ENCODE peak calls at places on chromosomes 3 and 15, in four cellular contexts. One of them, this sample, is unnamed.

GRCh38 chr3:120928991-120929390 is 21.0 kb downstream of the STXBP5L start:
- DNase-seq in K562: no peak
- DNase-seq in suprapubic skin: no peak
- DNase-seq in SK-N-SH: peak; percentile 4
- DNase-seq in this sample: no peak

GRCh38 chr3:82178291-82178690 is 416.8 kb upstream of the GBE1 start:
- DNase-seq in K562: no peak
- DNase-seq in suprapubic skin: no peak
- DNase-seq in SK-N-SH: no peak
- DNase-seq in this sample: no peak

GRCh38 chr3:183377307-183377959 is 51.0 kb downstream of the MCF2L2 start:
- DNase-seq in K562: no peak
- DNase-seq in suprapubic skin: no peak
- DNase-seq in SK-N-SH: no peak
- DNase-seq in this sample: no peak

GRCh38 chr15:59995568-59996349 is 8.4 kb upstream of the FOXB1 start:
- DNase-seq in K562: no peak
- DNase-seq in suprapubic skin: no peak
- DNase-seq in SK-N-SH: peak; percentile 10
- DNase-seq in this sample: no peak

GRCh38 chr3:186413615-186414415 is 51.8 kb upstream of the DGKG start:
- DNase-seq in K562: no peak
- DNase-seq in suprapubic skin: no peak
- DNase-seq in SK-N-SH: peak; percentile 30
- DNase-seq in this sample: peak; percentile 70

GRCh38 chr3:53219897-53220483 is 35.8 kb downstream of the TKT start:
- DNase-seq in K562: peak; percentile 73
- DNase-seq in suprapubic skin: no peak
- DNase-seq in SK-N-SH: peak; percentile 91
- DNase-seq in this sample: peak; percentile 78

GRCh38 chr3:56855856-56856538 is 54.2 kb upstream of the ARHGEF3 start:
- DNase-seq in K562: no peak
- DNase-seq in suprapubic skin: no peak
- DNase-seq in SK-N-SH: peak; percentile 46
- DNase-seq in this sample: no peak

GRCh38 chr3:129688310-129688895 is 81.9 kb upstream of the PLXND1 start:
- DNase-seq in K562: no peak
- DNase-seq in suprapubic skin: no peak
- DNase-seq in SK-N-SH: peak; percentile 38
- DNase-seq in this sample: peak; percentile 82

GRCh38 chr15:28191832-28192231 is 92.7 kb upstream of the OCA2 start:
- DNase-seq in K562: no peak
- DNase-seq in suprapubic skin: no peak
- DNase-seq in SK-N-SH: peak; percentile 89
- DNase-seq in this sample: peak; percentile 46

GRCh38 chr3:32243519-32243918 is 5.0 kb downstream of the CMTM8 start:
- DNase-seq in K562: no peak
- DNase-seq in suprapubic skin: no peak
- DNase-seq in SK-N-SH: no peak
- DNase-seq in this sample: no peak

GRCh38 chr15:52308446-52309153 is 13.0 kb upstream of the MYO5C start:
- DNase-seq in K562: no peak
- DNase-seq in suprapubic skin: no peak
- DNase-seq in SK-N-SH: no peak
- DNase-seq in this sample: no peak

GRCh38 chr3:64932016-64932518 is 244.3 kb upstream of the ADAMTS9 start:
- DNase-seq in K562: no peak
- DNase-seq in suprapubic skin: no peak
- DNase-seq in SK-N-SH: no peak
- DNase-seq in this sample: no peak

GRCh38 chr3:72560857-72561675 is 287.2 kb downstream of the SHQ1 start:
- DNase-seq in K562: no peak
- DNase-seq in suprapubic skin: no peak
- DNase-seq in SK-N-SH: no peak
- DNase-seq in this sample: no peak

GRCh38 chr3:81891056-81891455 is 129.6 kb upstream of the GBE1 start:
- DNase-seq in K562: no peak
- DNase-seq in suprapubic skin: no peak
- DNase-seq in SK-N-SH: no peak
- DNase-seq in this sample: no peak

GRCh38 chr15:80856400-80856799 is 77.2 kb downstream of the CEMIP start:
- DNase-seq in K562: peak; percentile 37
- DNase-seq in suprapubic skin: no peak
- DNase-seq in SK-N-SH: peak; percentile 63
- DNase-seq in this sample: no peak

GRCh38 chr3:89649431-89649830 is 542.0 kb downstream of the EPHA3 start:
- DNase-seq in K562: no peak
- DNase-seq in suprapubic skin: no peak
- DNase-seq in SK-N-SH: no peak
- DNase-seq in this sample: no peak

GRCh38 chr3:30548605-30549004 is 57.8 kb upstream of the TGFBR2 start:
- DNase-seq in K562: peak; percentile 61
- DNase-seq in suprapubic skin: no peak
- DNase-seq in SK-N-SH: peak; percentile 32
- DNase-seq in this sample: no peak

GRCh38 chr3:184672972-184673875 is 38.6 kb downstream of the MAGEF1 start:
- DNase-seq in K562: no peak
- DNase-seq in suprapubic skin: no peak
- DNase-seq in SK-N-SH: no peak
- DNase-seq in this sample: no peak

GRCh38 chr3:122974764-122975162 is 52.8 kb downstream of the SEMA5B start:
- DNase-seq in K562: no peak
- DNase-seq in suprapubic skin: no peak
- DNase-seq in SK-N-SH: no peak
- DNase-seq in this sample: peak; percentile 56

GRCh38 chr15:69647160-69647513 is 194.5 kb downstream of the RPLP1 start:
- DNase-seq in K562: no peak
- DNase-seq in suprapubic skin: no peak
- DNase-seq in SK-N-SH: no peak
- DNase-seq in this sample: no peak

GRCh38 chr15:50138391-50138790 is 19.4 kb upstream of the ATP8B4 start:
- DNase-seq in K562: no peak
- DNase-seq in suprapubic skin: no peak
- DNase-seq in SK-N-SH: no peak
- DNase-seq in this sample: no peak

GRCh38 chr3:38473229-38473628 is 19.5 kb downstream of the ACVR2B start:
- DNase-seq in K562: no peak
- DNase-seq in suprapubic skin: no peak
- DNase-seq in SK-N-SH: no peak
- DNase-seq in this sample: no peak

GRCh38 chr15:57647791-57648130 is 56.1 kb downstream of the MYZAP start:
- DNase-seq in K562: no peak
- DNase-seq in suprapubic skin: no peak
- DNase-seq in SK-N-SH: no peak
- DNase-seq in this sample: no peak
- TF ChIP-seq EP300 in K562: no peak
- TF ChIP-seq EP300 in suprapubic skin: no peak
- TF ChIP-seq EP300 in SK-N-SH: no peak
- TF ChIP-seq EP300 in this sample: no peak

DNA sequence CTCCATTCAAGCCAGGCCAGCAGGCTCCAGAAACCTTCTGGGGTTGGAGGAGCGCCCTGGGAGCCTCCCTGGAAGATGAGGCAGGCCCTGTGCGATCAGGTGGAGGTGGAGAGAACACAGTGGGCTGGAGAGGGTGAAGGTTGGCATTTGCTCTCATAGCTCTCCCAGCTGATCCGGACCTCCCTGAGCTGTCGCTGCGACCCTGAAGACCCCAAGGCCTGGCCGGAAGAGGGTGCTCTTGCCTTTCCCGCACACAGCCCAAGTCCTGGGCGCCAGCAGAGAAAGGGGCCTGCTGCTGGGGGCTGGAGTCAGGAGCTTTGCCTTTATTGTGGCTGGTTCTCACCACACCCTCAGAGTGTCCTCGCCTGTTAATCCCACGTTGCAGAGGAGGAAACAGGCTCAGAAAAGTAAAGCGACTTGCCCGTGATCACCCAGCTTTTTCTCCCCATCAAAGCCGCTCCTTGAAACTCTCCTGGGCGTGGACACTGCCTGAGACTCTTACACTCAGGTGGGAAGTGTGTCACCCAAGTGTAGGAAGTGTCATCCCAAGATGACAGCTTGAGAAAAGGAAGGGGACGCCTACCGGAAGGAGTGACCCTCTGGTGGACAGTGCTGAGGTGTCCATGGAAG is 8.6 kb upstream of the RPL29 start:
- DNase-seq in K562: no peak
- DNase-seq in suprapubic skin: no peak
- DNase-seq in SK-N-SH: peak; percentile 88
- DNase-seq in this sample: no peak
- TF ChIP-seq CTCF in K562: peak; percentile 67
- TF ChIP-seq CTCF in suprapubic skin: peak; percentile 13
- TF ChIP-seq CTCF in SK-N-SH: peak; percentile 61
- TF ChIP-seq CTCF in this sample: peak; percentile 30

DNA sequence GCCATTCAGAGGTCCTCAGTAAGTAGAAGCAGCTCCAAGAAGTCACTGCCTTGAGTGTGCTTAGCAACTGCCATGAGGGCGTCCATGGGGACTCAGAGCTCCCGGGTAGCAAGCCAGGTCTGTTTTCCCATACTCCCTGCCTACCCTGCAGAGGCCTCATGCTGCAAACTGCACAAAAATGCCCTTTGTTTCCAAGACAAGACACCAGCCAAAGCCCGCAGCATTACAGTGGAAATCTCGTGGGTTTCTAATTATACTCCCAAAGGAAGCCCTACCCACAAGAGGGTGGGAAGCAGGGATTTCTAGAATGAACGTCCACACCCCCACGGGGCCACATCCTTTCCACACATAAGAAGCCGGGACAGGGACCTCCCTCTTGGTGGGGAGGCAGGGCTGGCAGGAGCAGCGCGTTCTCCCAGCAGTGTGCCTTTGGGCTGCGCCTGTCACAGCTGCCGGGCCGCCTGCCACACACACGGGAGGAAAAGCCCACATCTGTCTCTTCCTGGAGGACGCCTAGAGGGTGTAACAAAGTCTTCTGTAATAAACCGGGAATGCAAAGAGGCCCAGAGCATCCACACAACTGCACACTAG is 31.1 kb downstream of the FAM174B start:
- DNase-seq in K562: no peak
- DNase-seq in suprapubic skin: no peak
- DNase-seq in SK-N-SH: no peak
- DNase-seq in this sample: no peak
- TF ChIP-seq EP300 in K562: no peak
- TF ChIP-seq EP300 in suprapubic skin: no peak
- TF ChIP-seq EP300 in SK-N-SH: no peak
- TF ChIP-seq EP300 in this sample: no peak

GRCh38 chr15:63504247-63504978 is at the start of gene USP3:
- DNase-seq in K562: peak; percentile 94
- DNase-seq in suprapubic skin: peak; percentile 96
- DNase-seq in SK-N-SH: peak; percentile 98
- DNase-seq in this sample: peak; percentile 94
- TF ChIP-seq CTCF in K562: peak; percentile 17
- TF ChIP-seq CTCF in suprapubic skin: peak; percentile 56
- TF ChIP-seq CTCF in SK-N-SH: no peak
- TF ChIP-seq CTCF in this sample: peak; percentile 46

DNA sequence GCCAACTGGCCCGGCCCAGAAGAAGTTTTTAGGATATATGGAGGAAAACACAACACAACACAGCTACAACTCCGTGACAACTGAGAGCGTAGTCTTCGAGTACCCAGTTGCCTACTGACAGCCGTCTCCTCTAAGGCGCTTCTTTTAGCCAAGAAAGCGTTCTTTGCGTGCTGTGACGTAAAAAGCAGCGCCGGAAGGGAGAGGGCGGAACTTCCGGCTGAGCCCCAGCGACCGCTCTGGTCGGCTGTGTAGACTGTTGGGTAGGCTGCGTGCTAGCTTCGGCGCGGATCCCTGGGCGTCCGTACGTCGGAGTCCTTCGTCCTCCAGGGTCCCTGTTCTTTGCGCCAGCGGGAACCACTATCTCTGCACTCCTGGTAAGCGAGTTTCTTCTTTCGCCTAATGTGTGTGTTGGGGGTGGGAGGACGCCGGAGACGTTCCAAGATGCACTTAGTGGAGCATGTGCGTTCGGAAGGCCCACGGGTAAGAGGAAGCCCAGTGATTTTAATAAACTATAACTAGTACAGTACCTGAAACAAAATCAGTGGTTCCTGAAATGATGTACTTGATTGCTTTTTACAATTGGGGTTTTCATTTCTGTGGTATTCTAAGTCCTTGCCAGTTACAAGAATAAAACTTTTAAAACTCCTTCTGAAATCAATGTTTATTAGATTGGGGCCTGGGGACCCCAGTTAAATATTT is at the start of gene TRMT10C:
- DNase-seq in K562: peak; percentile 75
- DNase-seq in suprapubic skin: peak; percentile 95
- DNase-seq in SK-N-SH: peak; percentile 89
- DNase-seq in this sample: peak; percentile 85
- TF ChIP-seq EP300 in K562: peak; percentile 29
- TF ChIP-seq EP300 in suprapubic skin: no peak
- TF ChIP-seq EP300 in SK-N-SH: no peak
- TF ChIP-seq EP300 in this sample: no peak

DNA sequence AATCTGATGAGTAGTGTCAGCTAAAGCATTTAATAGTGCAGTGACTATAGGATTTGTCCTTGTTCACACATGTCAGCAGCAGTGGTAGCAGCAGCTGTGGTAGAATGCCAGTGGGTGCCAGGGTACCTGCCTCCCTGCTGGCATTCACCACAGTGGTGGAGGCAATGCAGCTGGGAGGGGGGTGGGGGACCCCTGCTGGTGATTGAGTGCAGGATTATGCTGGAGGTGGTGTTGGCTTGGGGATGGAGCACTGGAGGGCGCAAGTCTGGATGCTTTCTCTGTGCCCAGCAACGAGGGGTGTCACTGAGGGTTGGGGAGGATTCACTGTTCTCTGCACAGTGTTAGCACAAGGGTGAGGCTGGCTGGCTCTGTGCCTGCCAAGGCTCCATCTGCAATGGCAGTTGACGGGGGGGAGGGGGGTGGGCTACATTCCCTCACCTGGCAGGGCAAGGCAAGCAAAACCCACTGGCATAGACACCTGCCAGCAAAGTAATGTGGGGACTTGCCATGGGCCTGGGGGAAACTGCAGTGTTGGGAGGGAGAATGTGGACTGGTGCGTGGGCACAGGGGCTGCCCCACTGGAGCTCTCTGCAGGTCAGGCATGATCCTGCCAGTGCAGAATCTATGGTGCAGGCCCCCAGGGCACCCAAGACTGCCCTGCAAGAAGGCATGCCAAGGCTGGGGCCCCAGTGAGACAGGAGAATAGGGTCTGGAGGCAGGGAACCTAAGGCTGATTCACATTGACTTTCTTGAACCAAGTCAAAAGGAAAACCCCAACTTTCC is 64.3 kb downstream of the MINDY4B start:
- DNase-seq in K562: no peak
- DNase-seq in suprapubic skin: no peak
- DNase-seq in SK-N-SH: no peak
- DNase-seq in this sample: no peak
- TF ChIP-seq CTCF in K562: peak; percentile 57
- TF ChIP-seq CTCF in suprapubic skin: no peak
- TF ChIP-seq CTCF in SK-N-SH: no peak
- TF ChIP-seq CTCF in this sample: no peak

DNA sequence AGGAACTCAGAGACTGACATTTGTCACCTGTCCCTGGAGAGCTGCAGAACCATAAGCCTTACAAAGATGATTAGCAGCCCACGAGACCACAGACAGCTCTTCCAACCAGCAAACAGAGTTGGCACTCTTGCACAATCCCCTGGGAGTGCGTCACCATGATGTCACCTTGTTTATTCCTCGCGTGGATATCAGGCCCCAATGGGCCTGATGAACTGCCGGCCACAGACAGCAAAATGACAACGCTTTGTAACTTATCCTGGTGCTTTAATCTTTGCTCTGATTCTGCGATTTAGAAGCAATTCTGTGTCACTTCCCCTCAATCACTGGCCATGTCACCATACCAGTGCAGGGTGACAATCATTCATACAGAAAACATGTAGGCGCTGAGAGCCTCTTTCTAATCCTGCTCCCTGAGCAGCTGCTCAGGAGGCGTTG is 89.2 kb downstream of the TAMM41 start:
- DNase-seq in K562: no peak
- DNase-seq in suprapubic skin: no peak
- DNase-seq in SK-N-SH: no peak
- DNase-seq in this sample: no peak
- TF ChIP-seq EP300 in K562: no peak
- TF ChIP-seq EP300 in suprapubic skin: no peak
- TF ChIP-seq EP300 in SK-N-SH: no peak
- TF ChIP-seq EP300 in this sample: no peak

This sample was measured in ovary.